ENCODE peak calls at places on chromosomes 5 and 9, in four cellular contexts. One of them, this sample, is unnamed.

GRCh38 chr9:129587487-129588262 is 33.2 kb downstream of the C9orf50 start:
- DNase-seq in mesendoderm: peak
- DNase-seq in H1: no peak
- DNase-seq in IMR-90: peak
- DNase-seq in this sample: peak

GRCh38 chr5:106854941-106855340 is 815.8 kb downstream of the EFNA5 start:
- DNase-seq in mesendoderm: peak
- DNase-seq in H1: no peak
- DNase-seq in IMR-90: no peak
- DNase-seq in this sample: peak

GRCh38 chr9:22650145-22650544 is 203.5 kb downstream of the DMRTA1 start:
- DNase-seq in mesendoderm: no peak
- DNase-seq in H1: no peak
- DNase-seq in IMR-90: no peak
- DNase-seq in this sample: no peak

GRCh38 chr5:157785781-157786180 is 42.3 kb downstream of the LSM11 start:
- DNase-seq in mesendoderm: no peak
- DNase-seq in H1: no peak
- DNase-seq in IMR-90: no peak
- DNase-seq in this sample: no peak

GRCh38 chr5:161305601-161306000 is 240.9 kb downstream of the GABRB2 start:
- DNase-seq in mesendoderm: no peak
- DNase-seq in H1: no peak
- DNase-seq in IMR-90: no peak
- DNase-seq in this sample: no peak

GRCh38 chr5:111703662-111704061 is 53.3 kb downstream of the NREP start:
- DNase-seq in mesendoderm: no peak
- DNase-seq in H1: no peak
- DNase-seq in IMR-90: no peak
- DNase-seq in this sample: no peak

GRCh38 chr9:127086771-127087170 is 35.7 kb downstream of the ANGPTL2 start:
- DNase-seq in mesendoderm: no peak
- DNase-seq in H1: no peak
- DNase-seq in IMR-90: no peak
- DNase-seq in this sample: no peak

GRCh38 chr9:15182003-15182695 is 124.9 kb downstream of the TTC39B start:
- DNase-seq in mesendoderm: no peak
- DNase-seq in H1: no peak
- DNase-seq in IMR-90: no peak
- DNase-seq in this sample: no peak

GRCh38 chr9:31542384-31543055 is 841.9 kb upstream of the ACO1 start:
- DNase-seq in mesendoderm: peak
- DNase-seq in H1: no peak
- DNase-seq in IMR-90: peak
- DNase-seq in this sample: peak

GRCh38 chr9:20070336-20070735 is 281.5 kb upstream of the SLC24A2 start:
- DNase-seq in mesendoderm: no peak
- DNase-seq in H1: no peak
- DNase-seq in IMR-90: no peak
- DNase-seq in this sample: no peak

GRCh38 chr5:155915626-155916025 is 411.3 kb upstream of the SGCD start:
- DNase-seq in mesendoderm: no peak
- DNase-seq in H1: no peak
- DNase-seq in IMR-90: no peak
- DNase-seq in this sample: no peak

GRCh38 chr5:2103940-2104339 is 221.2 kb upstream of the IRX4 start:
- DNase-seq in mesendoderm: no peak
- DNase-seq in H1: no peak
- DNase-seq in IMR-90: no peak
- DNase-seq in this sample: no peak

GRCh38 chr9:107274953-107275422 is 8.1 kb upstream of the RAD23B start:
- DNase-seq in mesendoderm: no peak
- DNase-seq in H1: no peak
- DNase-seq in IMR-90: peak
- DNase-seq in this sample: no peak

GRCh38 chr5:6135977-6136376 is 242.4 kb downstream of the MED10 start:
- DNase-seq in mesendoderm: no peak
- DNase-seq in H1: no peak
- DNase-seq in IMR-90: no peak
- DNase-seq in this sample: no peak

GRCh38 chr5:93186031-93186682 is 394.9 kb downstream of the NR2F1-AS1 start:
- DNase-seq in mesendoderm: no peak
- DNase-seq in H1: no peak
- DNase-seq in IMR-90: peak
- DNase-seq in this sample: no peak

GRCh38 chr5:66710557-66710956 is 114.4 kb downstream of the MAST4 start:
- DNase-seq in mesendoderm: no peak
- DNase-seq in H1: no peak
- DNase-seq in IMR-90: peak
- DNase-seq in this sample: no peak

GRCh38 chr9:123000371-123001068 is 32.9 kb upstream of the GPR21 start:
- DNase-seq in mesendoderm: peak
- DNase-seq in H1: no peak
- DNase-seq in IMR-90: no peak
- DNase-seq in this sample: no peak

GRCh38 chr9:110745656-110746055 is 77.1 kb downstream of the MUSK start:
- DNase-seq in mesendoderm: no peak
- DNase-seq in H1: no peak
- DNase-seq in IMR-90: peak
- DNase-seq in this sample: no peak

GRCh38 chr5:66582499-66582898 is 13.7 kb upstream of the MAST4 start:
- DNase-seq in mesendoderm: no peak
- DNase-seq in H1: no peak
- DNase-seq in IMR-90: no peak
- DNase-seq in this sample: no peak

GRCh38 chr5:89866410-89866809 is 543.1 kb downstream of the CETN3 start:
- DNase-seq in mesendoderm: no peak
- DNase-seq in H1: no peak
- DNase-seq in IMR-90: no peak
- DNase-seq in this sample: no peak

GRCh38 chr5:6710078-6710477 is 3.2 kb upstream of the TENT4A start:
- DNase-seq in mesendoderm: no peak
- DNase-seq in H1: no peak
- DNase-seq in IMR-90: no peak
- DNase-seq in this sample: no peak

GRCh38 chr5:139744471-139745120 is 51.0 kb upstream of the PSD2 start:
- DNase-seq in mesendoderm: no peak
- DNase-seq in H1: no peak
- DNase-seq in IMR-90: no peak
- DNase-seq in this sample: no peak

GRCh38 chr5:141740885-141741284 is 58.9 kb upstream of the ARAP3 start:
- DNase-seq in mesendoderm: no peak
- DNase-seq in H1: no peak
- DNase-seq in IMR-90: no peak
- DNase-seq in this sample: no peak

GRCh38 chr5:141735823-141736222 is 53.8 kb upstream of the ARAP3 start:
- DNase-seq in mesendoderm: peak
- DNase-seq in H1: no peak
- DNase-seq in IMR-90: no peak
- DNase-seq in this sample: no peak

GRCh38 chr5:141734501-141735231 is 52.6 kb upstream of the ARAP3 start:
- DNase-seq in mesendoderm: peak
- DNase-seq in H1: no peak
- DNase-seq in IMR-90: peak
- DNase-seq in this sample: peak

GRCh38 chr5:141733198-141733597 is 51.2 kb upstream of the ARAP3 start:
- DNase-seq in mesendoderm: no peak
- DNase-seq in H1: no peak
- DNase-seq in IMR-90: no peak
- DNase-seq in this sample: no peak

GRCh38 chr5:141737485-141737884 is 55.5 kb upstream of the ARAP3 start:
- DNase-seq in mesendoderm: no peak
- DNase-seq in H1: no peak
- DNase-seq in IMR-90: no peak
- DNase-seq in this sample: no peak
- H3K56ac ChIP-seq in mesendoderm: no peak
- H3K56ac ChIP-seq in H1: no peak
- H3K56ac ChIP-seq in IMR-90: no peak
- H3K56ac ChIP-seq in this sample: no peak

GRCh38 chr5:1027631-1028441 is 19.2 kb downstream of the NKD2 start:
- DNase-seq in mesendoderm: no peak
- DNase-seq in H1: no peak
- DNase-seq in IMR-90: no peak
- DNase-seq in this sample: no peak
- H3K56ac ChIP-seq in mesendoderm: no peak
- H3K56ac ChIP-seq in H1: no peak
- H3K56ac ChIP-seq in IMR-90: no peak
- H3K56ac ChIP-seq in this sample: no peak

DNA sequence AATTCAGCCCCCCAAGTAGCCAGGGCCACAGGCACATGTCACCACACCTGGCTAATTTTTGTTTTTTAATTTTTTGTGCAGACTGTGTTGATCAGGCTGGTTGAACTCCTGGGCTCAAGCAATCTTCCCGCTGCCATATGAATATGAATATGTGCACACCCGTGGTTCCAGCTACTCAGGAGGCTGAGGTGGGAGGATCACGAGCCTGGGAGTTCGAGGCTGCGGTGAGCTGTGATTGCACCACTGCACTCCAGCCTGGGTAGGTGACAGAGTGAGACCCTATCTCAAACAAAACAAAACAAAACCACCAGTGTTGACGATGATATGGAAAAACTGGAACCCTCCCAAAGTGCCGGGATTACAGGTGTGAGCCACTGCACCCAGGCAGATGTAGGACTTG is 32.0 kb downstream of the EHMT1 start:
- DNase-seq in mesendoderm: no peak
- DNase-seq in H1: no peak
- DNase-seq in IMR-90: no peak
- DNase-seq in this sample: no peak
- H3K56ac ChIP-seq in mesendoderm: no peak
- H3K56ac ChIP-seq in H1: no peak
- H3K56ac ChIP-seq in IMR-90: no peak
- H3K56ac ChIP-seq in this sample: no peak

DNA sequence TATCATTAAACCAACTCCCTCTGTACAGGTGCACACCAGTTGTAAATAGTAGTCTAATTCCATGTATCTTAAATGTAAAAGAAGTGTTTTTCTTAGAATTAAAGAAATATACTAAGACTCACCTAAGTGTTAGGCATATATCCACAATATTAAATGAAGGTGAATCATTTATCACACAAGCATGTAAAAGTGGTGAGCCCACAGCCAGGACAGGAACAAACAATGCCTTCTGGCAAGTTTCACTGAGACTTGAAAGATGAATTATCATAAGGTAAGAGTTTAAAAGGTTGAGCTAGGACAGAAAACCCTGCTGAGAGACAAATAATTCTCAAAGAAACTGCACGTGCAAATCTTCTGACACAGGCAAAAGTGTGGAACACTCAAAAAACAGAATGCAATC is 832.5 kb downstream of the TAF11L14 start:
- DNase-seq in mesendoderm: no peak
- DNase-seq in H1: no peak
- DNase-seq in IMR-90: no peak
- DNase-seq in this sample: no peak
- H3K56ac ChIP-seq in mesendoderm: no peak
- H3K56ac ChIP-seq in H1: no peak
- H3K56ac ChIP-seq in IMR-90: no peak
- H3K56ac ChIP-seq in this sample: no peak

GRCh38 chr5:38188591-38188990 is 69.8 kb upstream of the EGFLAM start:
- DNase-seq in mesendoderm: no peak
- DNase-seq in H1: no peak
- DNase-seq in IMR-90: no peak
- DNase-seq in this sample: no peak
- H3K56ac ChIP-seq in mesendoderm: no peak
- H3K56ac ChIP-seq in H1: no peak
- H3K56ac ChIP-seq in IMR-90: no peak
- H3K56ac ChIP-seq in this sample: no peak

DNA sequence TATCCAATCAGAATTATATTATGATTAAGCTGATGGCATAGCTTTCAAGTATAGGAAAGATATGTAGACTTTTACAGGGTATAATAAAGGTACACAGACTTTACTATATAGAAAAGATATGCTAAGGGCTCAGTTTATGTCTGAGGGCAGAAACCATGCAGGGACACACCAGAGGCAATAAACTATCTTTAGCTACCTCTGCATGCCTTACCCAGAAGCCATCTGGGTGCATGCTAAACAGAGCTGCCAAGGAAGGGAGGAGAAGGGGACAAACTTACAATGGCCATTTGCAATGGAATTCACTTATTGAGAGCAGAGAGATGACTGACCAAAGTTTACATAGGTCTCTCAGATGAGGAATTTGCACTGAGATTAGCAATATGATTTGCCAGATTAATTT is 143.1 kb upstream of the NR4A3 start:
- DNase-seq in mesendoderm: no peak
- DNase-seq in H1: no peak
- DNase-seq in IMR-90: no peak
- DNase-seq in this sample: no peak
- H3K56ac ChIP-seq in mesendoderm: no peak
- H3K56ac ChIP-seq in H1: no peak
- H3K56ac ChIP-seq in IMR-90: no peak
- H3K56ac ChIP-seq in this sample: no peak

DNA sequence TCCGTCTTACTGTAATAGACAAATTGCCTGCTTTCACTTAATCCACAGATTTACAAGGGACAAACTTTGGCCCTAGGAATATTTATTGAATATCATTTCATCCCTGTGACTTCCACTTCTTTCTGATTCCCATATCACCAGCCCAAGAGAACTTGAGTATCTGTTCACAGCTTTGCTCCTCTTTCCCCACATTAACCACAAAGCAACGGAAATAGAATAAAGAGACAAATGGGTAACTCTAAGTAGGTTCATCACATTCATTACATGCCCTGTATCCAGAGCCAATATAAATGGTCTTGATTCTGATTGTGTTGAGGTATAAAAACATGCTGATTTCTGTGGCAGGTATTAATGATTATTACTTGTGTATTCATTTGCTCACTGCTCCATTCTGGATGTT is 41.9 kb downstream of the TMEM252 start:
- DNase-seq in mesendoderm: no peak
- DNase-seq in H1: no peak
- DNase-seq in IMR-90: no peak
- DNase-seq in this sample: no peak
- H3K56ac ChIP-seq in mesendoderm: no peak
- H3K56ac ChIP-seq in H1: no peak
- H3K56ac ChIP-seq in IMR-90: no peak
- H3K56ac ChIP-seq in this sample: no peak

This sample was measured in H9.